ENCODE peak calls at places on chromosome 14, in four cellular contexts. O is SK-MEL-5; T is CD8-positive, alpha-beta T cell; Z is nephron progenitor cell. P is an unnamed sample.

GRCh38 chr14:96139879-96140278 is 64.8 kb upstream of the BDKRB2 start:
- DNase-seq in O (no peak), T (no peak), Z (no peak), P (no peak)

GRCh38 chr14:49420201-49420600 is 166.0 kb downstream of the RPS29 start:
- DNase-seq in O (no peak), T (no peak), Z (no peak), P (no peak)

GRCh38 chr14:69006346-69006745 is 27.2 kb upstream of the ACTN1 start:
- DNase-seq in O (no peak), T (no peak), Z (no peak), P (no peak)

GRCh38 chr14:89907655-89908054 is 46.9 kb downstream of the EFCAB11 start:
- DNase-seq in O (no peak), T (no peak), Z (no peak), P (no peak)

GRCh38 chr14:103507751-103508150 is 14.9 kb downstream of the CKB start:
- DNase-seq in O (no peak), T (no peak), Z (no peak), P (no peak)

GRCh38 chr14:74414793-74415437 is 11.1 kb downstream of the SYNDIG1L start:
- DNase-seq in O (no peak), T (no peak), Z (peak), P (no peak)

GRCh38 chr14:54782803-54783659 is 119.6 kb downstream of the GCH1 start:
- DNase-seq in O (peak), T (no peak), Z (peak), P (peak)

GRCh38 chr14:80468331-80469122 is 257.2 kb upstream of the DIO2 start:
- DNase-seq in O (no peak), T (no peak), Z (no peak), P (no peak)

GRCh38 chr14:24206260-24207103 is 986 bp downstream of the TSSK4 start:
- DNase-seq in O (no peak), T (no peak), Z (no peak), P (no peak)

GRCh38 chr14:101988377-101988776 is 24.0 kb downstream of the DYNC1H1 start:
- DNase-seq in O (no peak), T (no peak), Z (no peak), P (no peak)

GRCh38 chr14:53218161-53218560 is 65.0 kb upstream of the DDHD1 start:
- DNase-seq in O (no peak), T (no peak), Z (no peak), P (no peak)